ENCODE peak calls at places on chromosomes 2 and 18, in four cellular contexts. W is HepG2, C is IMR-90, A is K562. R is an unnamed sample.

GRCh38 chr18:58870130-58870529 is 5.5 kb downstream of the ZNF532 start:
- DNase-seq in W (no peak), C (peak; percentile 35), A (no peak), R (no peak)

GRCh38 chr2:228545041-228545440 is 363.6 kb upstream of the SPHKAP start:
- DNase-seq in W (no peak), C (peak; percentile 7), A (no peak), R (no peak)

GRCh38 chr2:30226144-30227032 is 4.9 kb upstream of the LBH start:
- DNase-seq in W (no peak), C (peak; percentile 72), A (no peak), R (no peak)

GRCh38 chr2:234964631-234965461 is 13.0 kb downstream of the SH3BP4 start:
- DNase-seq in W (no peak), C (no peak), A (no peak), R (no peak)

GRCh38 chr2:185507703-185508102 is 230.9 kb upstream of the FSIP2 start:
- DNase-seq in W (no peak), C (no peak), A (no peak), R (no peak)

GRCh38 chr2:71417300-71418202 is 35.8 kb upstream of the DYSF start:
- DNase-seq in W (no peak), C (no peak), A (no peak), R (peak; percentile 39)

GRCh38 chr2:235219048-235219447 is 267.2 kb downstream of the SH3BP4 start:
- DNase-seq in W (no peak), C (no peak), A (no peak), R (no peak)

GRCh38 chr2:64400103-64400728 is 53.7 kb upstream of the LGALSL start:
- DNase-seq in W (peak; percentile 60), C (no peak), A (no peak), R (no peak)

GRCh38 chr18:59881728-59882685 is 17.8 kb upstream of the PMAIP1 start:
- DNase-seq in W (peak; percentile 64), C (peak; percentile 67), A (no peak), R (no peak)

GRCh38 chr2:140882671-140883620 is 1247.9 kb downstream of the LRP1B start:
- DNase-seq in W (no peak), C (peak; percentile 60), A (no peak), R (no peak)

GRCh38 chr2:238263204-238264071 is 23.6 kb upstream of the HES6 start:
- DNase-seq in W (peak; percentile 98), C (peak; percentile 92), A (peak; percentile 55), R (peak; percentile 87)

GRCh38 chr2:237697586-237698337 is 70.4 kb downstream of the LRRFIP1 start:
- DNase-seq in W (no peak), C (no peak), A (no peak), R (no peak)

GRCh38 chr2:185984670-185985069 is 246.1 kb downstream of the FSIP2 start:
- DNase-seq in W (no peak), C (no peak), A (no peak), R (no peak)

GRCh38 chr2:119744335-119744939 is 15.3 kb upstream of the PTPN4 start:
- DNase-seq in W (peak; percentile 60), C (peak; percentile 18), A (no peak), R (peak; percentile 74)

GRCh38 chr2:186365406-186365805 is 120.7 kb upstream of the ZC3H15 start:
- DNase-seq in W (no peak), C (no peak), A (no peak), R (no peak)

GRCh38 chr2:219300022-219300421 is 9.2 kb downstream of the PTPRN start:
- DNase-seq in W (no peak), C (no peak), A (no peak), R (no peak)

GRCh38 chr2:181680937-181681811 is 857 bp upstream of the NEUROD1 start:
- DNase-seq in W (no peak), C (no peak), A (no peak), R (no peak)

GRCh38 chr2:241808701-241809382 is at the start of gene NEU4:
- DNase-seq in W (peak; percentile 87), C (no peak), A (peak; percentile 2), R (no peak)

GRCh38 chr2:48415765-48416515 is 114.0 kb upstream of the STON1 start:
- DNase-seq in W (peak; percentile 88), C (no peak), A (no peak), R (no peak)

GRCh38 chr2:137823196-137823595 is 141.1 kb upstream of the HNMT start:
- DNase-seq in W (no peak), C (no peak), A (no peak), R (no peak)

GRCh38 chr2:136244558-136244885 is 126.6 kb upstream of the CXCR4 start:
- DNase-seq in W (no peak), C (no peak), A (no peak), R (no peak)

GRCh38 chr2:1366546-1367134 is 46.6 kb upstream of the TPO start:
- DNase-seq in W (no peak), C (no peak), A (no peak), R (no peak)

GRCh38 chr2:10475221-10475722 is 27.1 kb upstream of the ODC1 start:
- DNase-seq in W (no peak), C (no peak), A (no peak), R (no peak)

GRCh38 chr2:48178611-48179010 is 272.3 kb upstream of the FBXO11 start:
- DNase-seq in W (no peak), C (no peak), A (no peak), R (no peak)

GRCh38 chr18:1585881-1586488 is 681.3 kb downstream of the ADCYAP1 start:
- DNase-seq in W (peak; percentile 20), C (peak; percentile 3), A (peak; percentile 23), R (peak; percentile 0)

DNA sequence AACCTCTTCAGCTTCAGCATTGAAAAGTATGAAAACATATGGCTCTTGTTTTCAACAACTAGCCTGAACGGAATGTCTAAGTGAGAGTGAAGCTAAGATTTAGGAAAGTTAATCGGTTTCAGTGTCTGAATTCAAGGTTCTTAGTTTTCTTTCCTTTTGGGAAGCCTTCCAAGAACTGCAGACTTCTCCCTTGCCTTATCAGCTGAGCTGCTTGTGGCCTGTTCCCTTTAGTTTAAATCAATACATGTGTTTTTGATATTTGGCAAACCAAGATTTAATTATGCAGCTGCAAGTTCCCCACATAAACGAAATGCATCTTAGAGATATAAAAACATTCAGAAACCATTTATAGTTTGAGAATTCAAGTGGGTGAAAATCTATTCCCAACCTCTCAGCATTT is 274.3 kb upstream of the NRP2 start:
- DNase-seq in W (no peak), C (peak; percentile 87), A (no peak), R (no peak)
- TF ChIP-seq MAZ in W (no peak), C (no peak), A (no peak), R (no peak)

DNA sequence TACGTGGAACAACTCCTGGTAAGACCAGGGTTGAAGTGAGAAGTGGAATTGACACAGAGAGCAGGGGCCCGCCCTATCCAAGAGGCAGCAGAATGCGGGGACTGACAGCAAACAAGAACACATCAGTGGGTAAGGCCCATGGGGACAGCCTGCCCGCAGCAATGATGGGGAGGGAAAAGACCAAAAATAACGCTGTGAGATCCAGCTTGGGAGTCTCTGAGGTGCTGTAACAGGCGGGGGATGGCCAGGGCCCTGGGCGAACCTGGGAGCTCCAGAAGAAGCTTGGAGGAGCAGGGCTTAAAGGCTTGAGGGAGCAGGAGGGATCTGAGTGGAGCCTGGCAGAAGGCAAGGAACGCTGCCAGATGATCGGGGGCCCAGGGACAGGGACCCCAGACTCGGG is 173.4 kb downstream of the TMEM200C start:
- DNase-seq in W (no peak), C (no peak), A (no peak), R (no peak)
- TF ChIP-seq MAZ in W (no peak), C (no peak), A (no peak), R (no peak)

GRCh38 chr2:134252092-134252775 is 1.6 kb upstream of the MGAT5 start:
- DNase-seq in W (no peak), C (peak; percentile 73), A (no peak), R (no peak)
- TF ChIP-seq MAZ in W (no peak), C (no peak), A (no peak), R (no peak)

GRCh38 chr2:121386707-121387106 is 101.7 kb upstream of the TFCP2L1 start:
- DNase-seq in W (no peak), C (peak; percentile 76), A (no peak), R (no peak)
- TF ChIP-seq MAZ in W (no peak), C (no peak), A (no peak), R (no peak)

GRCh38 chr2:21039080-21039556 is 4.8 kb downstream of the APOB start:
- DNase-seq in W (no peak), C (no peak), A (no peak), R (no peak)

GRCh38 chr2:21039979-21040467 is 3.9 kb downstream of the APOB start:
- DNase-seq in W (no peak), C (no peak), A (no peak), R (no peak)

GRCh38 chr2:21041462-21041861 is 2.4 kb downstream of the APOB start:
- DNase-seq in W (no peak), C (no peak), A (no peak), R (no peak)

GRCh38 chr2:21041943-21042707 is 1.7 kb downstream of the APOB start:
- DNase-seq in W (peak; percentile 92), C (no peak), A (no peak), R (no peak)

DNA sequence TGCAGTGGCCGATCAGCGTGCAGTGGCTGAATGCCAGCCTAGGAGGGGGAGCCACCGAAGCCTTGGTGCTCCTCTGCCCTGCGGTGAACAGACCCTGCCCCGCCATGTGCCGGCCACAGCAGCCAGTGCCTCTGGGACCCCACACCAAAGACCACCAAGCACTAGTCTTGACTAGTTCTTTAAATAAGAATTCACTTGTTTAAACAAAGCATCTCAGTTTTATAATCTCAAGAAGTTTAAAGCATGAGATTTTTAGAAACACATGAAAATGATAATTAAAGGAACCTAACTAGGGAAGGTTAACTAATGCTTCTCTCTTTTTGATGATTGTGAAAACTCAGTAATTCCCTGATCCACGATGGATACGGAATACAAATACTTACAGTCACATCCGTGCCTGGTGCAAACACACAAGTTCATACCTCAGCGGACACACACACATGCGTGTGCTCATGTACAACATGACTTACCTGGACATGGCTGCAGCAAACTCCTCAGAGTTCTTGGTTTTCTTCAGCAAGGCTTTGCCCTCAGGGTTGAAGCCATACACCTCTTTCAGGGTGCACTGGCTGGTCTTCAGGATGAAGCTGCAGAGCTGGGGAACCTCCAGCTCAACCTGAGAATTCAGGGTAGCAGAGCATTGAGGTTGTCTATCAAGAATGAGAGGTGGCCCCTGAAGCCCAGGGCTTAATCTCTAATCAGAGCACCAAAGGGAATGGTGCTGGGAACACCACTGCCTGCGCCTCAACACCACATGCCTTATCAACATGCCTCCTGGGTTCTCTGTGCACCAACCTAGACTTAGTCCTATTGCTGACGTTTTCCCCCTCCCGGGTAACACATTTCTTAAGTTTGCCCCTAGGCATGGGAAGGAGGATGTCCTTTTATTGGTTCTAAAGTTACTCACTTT is 3.1 kb downstream of the APOB start:
- DNase-seq in W (no peak), C (no peak), A (no peak), R (no peak)
- TF ChIP-seq MAZ in W (no peak), C (no peak), A (no peak), R (no peak)

DNA sequence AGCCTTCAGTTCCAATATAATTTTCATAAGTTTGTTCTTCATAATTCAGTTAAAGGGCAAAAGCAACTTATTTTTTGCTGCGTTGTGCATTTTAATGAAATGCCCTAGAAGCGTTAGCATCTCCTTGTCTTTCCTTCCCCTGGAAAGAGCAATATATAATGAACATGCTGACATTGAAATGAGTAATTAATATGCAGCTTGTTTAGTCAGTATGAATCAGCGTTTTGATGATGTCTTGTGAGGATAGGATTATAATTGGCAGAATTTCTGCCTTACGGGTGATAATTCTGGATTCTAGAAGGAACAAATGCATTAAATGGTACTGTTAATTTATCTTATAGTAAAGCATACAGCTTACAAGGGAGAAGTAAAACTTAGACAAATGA is 152.3 kb upstream of the MMADHC start:
- DNase-seq in W (no peak), C (no peak), A (no peak), R (no peak)
- TF ChIP-seq MAZ in W (no peak), C (no peak), A (no peak), R (no peak)

GRCh38 chr18:30709598-30709997 is 332.9 kb downstream of the DSC3 start:
- DNase-seq in W (no peak), C (no peak), A (no peak), R (no peak)
- TF ChIP-seq MAZ in W (no peak), C (no peak), A (no peak), R (no peak)

GRCh38 chr2:199463708-199464613 is 6.2 kb upstream of the SATB2 start:
- DNase-seq in W (no peak), C (no peak), A (no peak), R (no peak)
- TF ChIP-seq MAZ in W (no peak), C (no peak), A (no peak), R (no peak)